ENCODE peak calls at places on chromosomes 2 and 18, in seven cellular contexts. B, U, R, G, Q, K and P are unnamed samples.

GRCh38 chr18:47260924-47261701 is 9.7 kb upstream of the SKOR2 start:
- DNase-seq in B (no peak), R (peak), G (no peak), U (no peak), K (no peak), Q (no peak), P (no peak)

GRCh38 chr2:182280128-182280527 is 146.7 kb downstream of the PDE1A start:
- DNase-seq in K (no peak), Q (no peak), R (no peak), U (no peak), G (no peak), B (no peak), P (no peak)

GRCh38 chr2:8456149-8457091 is 225.4 kb upstream of the ID2 start:
- DNase-seq in G (no peak), Q (no peak), U (peak), R (no peak), B (no peak), K (no peak), P (no peak)

GRCh38 chr2:10382313-10383061 is 65.6 kb downstream of the ODC1 start:
- DNase-seq in Q (no peak), K (no peak), B (peak), G (no peak), R (peak), U (no peak), P (peak)

GRCh38 chr2:239085201-239085992 is 237.5 kb downstream of the TWIST2 start:
- DNase-seq in Q (no peak), K (no peak), G (peak), R (no peak), B (no peak), U (no peak), P (no peak)

GRCh38 chr2:152336103-152336853 is 1.3 kb downstream of the FMNL2 start:
- DNase-seq in G (peak), B (no peak), R (peak), Q (peak), U (peak), K (peak), P (no peak)

GRCh38 chr2:46029332-46029811 is 267.8 kb upstream of the EPAS1 start:
- DNase-seq in B (no peak), R (no peak), K (no peak), U (no peak), G (no peak), Q (peak), P (no peak)

GRCh38 chr2:105403785-105404698 is 5.2 kb upstream of the FHL2 start:
- DNase-seq in B (no peak), K (no peak), G (no peak), U (peak), Q (no peak), R (peak), P (no peak)

GRCh38 chr18:8765692-8766463 is 60.5 kb downstream of the MTCL1 start:
- DNase-seq in K (no peak), U (no peak), G (no peak), Q (no peak), R (no peak), B (no peak), P (no peak)

GRCh38 chr2:17869128-17869527 is 9.3 kb upstream of the KCNS3 start:
- DNase-seq in B (no peak), Q (no peak), G (no peak), R (no peak), K (no peak), U (no peak), P (no peak)

GRCh38 chr2:143205106-143205764 is 76.0 kb downstream of the ARHGAP15 start:
- DNase-seq in Q (no peak), G (no peak), B (no peak), K (no peak), R (no peak), U (no peak), P (no peak)

GRCh38 chr2:156944871-156945270 is 312.6 kb upstream of the GALNT5 start:
- DNase-seq in U (no peak), Q (no peak), K (no peak), G (no peak), R (no peak), B (no peak), P (no peak)

GRCh38 chr2:9347411-9347853 is 75.9 kb downstream of the ITGB1BP1 start:
- DNase-seq in G (no peak), B (no peak), Q (peak), K (no peak), U (peak), R (no peak), P (no peak)

GRCh38 chr18:41532344-41533086 is 422.5 kb upstream of the PIK3C3 start:
- DNase-seq in R (no peak), K (no peak), B (no peak), U (no peak), Q (no peak), G (no peak), P (no peak)

GRCh38 chr18:21444465-21445023 is 156.0 kb downstream of the ESCO1 start:
- DNase-seq in B (peak), U (no peak), K (no peak), R (peak), Q (no peak), G (peak), P (no peak)

GRCh38 chr2:109201465-109202420 is 72.7 kb downstream of the SH3RF3 start:
- DNase-seq in R (no peak), B (no peak), U (peak), Q (no peak), G (no peak), K (no peak), P (no peak)

GRCh38 chr2:48624696-48625095 is 7.0 kb downstream of the GTF2A1L start:
- DNase-seq in B (no peak), Q (no peak), K (no peak), U (no peak), G (no peak), R (no peak), P (no peak)

GRCh38 chr2:238471-239268 is 25.2 kb downstream of the SH3YL1 start:
- DNase-seq in K (no peak), G (no peak), Q (no peak), U (no peak), R (no peak), B (no peak), P (no peak)

GRCh38 chr18:23918395-23919032 is 96.0 kb upstream of the TTC39C start:
- DNase-seq in Q (peak), R (peak), K (no peak), G (peak), B (peak), U (peak), P (peak)

DNA sequence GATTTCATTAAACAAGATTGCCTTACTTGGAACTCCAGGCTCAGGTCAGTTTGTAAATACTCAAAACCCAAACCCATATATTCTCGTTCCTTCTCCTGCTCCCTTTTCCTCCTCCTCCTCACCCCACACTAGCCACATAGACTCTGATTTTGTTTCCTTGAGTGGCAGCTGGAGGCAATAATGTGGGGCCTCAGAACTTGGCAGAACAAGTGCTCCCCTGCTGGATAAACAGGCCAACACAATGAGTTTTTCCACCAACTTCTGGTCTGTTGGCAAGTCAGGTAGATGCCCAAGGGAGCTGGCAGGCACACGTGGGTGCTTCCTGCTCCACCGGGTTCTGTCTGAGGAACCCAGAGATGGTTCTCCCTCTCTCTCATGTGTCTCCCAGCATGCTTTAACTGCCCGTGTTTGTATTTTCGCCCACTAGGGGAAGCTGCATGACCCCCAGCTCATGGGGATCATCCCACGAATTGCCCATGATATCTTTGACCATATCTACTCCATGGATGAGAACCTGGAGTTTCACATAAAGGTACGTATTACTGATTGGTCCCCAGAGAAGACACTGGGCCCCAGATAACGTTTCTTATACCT is 61.9 kb downstream of the KIF5C start:
- DNase-seq in G (no peak), U (no peak), B (no peak), Q (no peak), R (no peak), K (no peak), P (no peak)
- TF ChIP-seq CTCF in G (no peak), U (no peak), B (no peak), Q (no peak), R (peak), K (no peak), P (no peak)

DNA sequence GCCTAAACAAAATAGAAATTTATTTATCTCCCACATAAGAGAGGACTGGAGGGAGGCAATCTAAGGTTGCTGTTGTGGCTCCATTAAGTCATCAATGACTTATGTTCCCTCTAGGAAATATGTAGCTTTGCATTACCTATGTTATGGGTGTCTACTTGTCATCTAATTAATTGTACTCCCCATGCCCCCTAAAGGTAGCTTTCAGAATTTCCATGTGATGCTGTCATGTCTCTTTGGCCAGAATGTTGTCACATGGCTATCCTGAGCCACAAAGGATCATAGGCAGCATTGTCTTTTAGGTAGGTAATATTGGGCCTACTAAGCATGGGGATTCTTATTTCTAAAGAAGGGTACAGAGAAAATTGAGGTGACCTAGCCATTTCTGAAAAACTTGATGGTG is 935.6 kb upstream of the FANCL start:
- DNase-seq in R (no peak), K (no peak), G (no peak), U (no peak), B (no peak), Q (no peak), P (no peak)
- TF ChIP-seq CTCF in R (peak), K (no peak), G (no peak), U (no peak), B (no peak), Q (no peak), P (no peak)

GRCh38 chr2:237064203-237065061 is 21.3 kb upstream of the COPS8 start:
- DNase-seq in U (no peak), R (no peak), Q (no peak), G (no peak), B (no peak), K (no peak), P (no peak)

GRCh38 chr2:237073552-237073951 is 12.1 kb upstream of the COPS8 start:
- DNase-seq in R (no peak), K (no peak), B (no peak), G (no peak), U (no peak), Q (no peak), P (no peak)

GRCh38 chr2:237065062-237065360 is 20.7 kb upstream of the COPS8 start:
- DNase-seq in B (no peak), Q (no peak), G (no peak), U (no peak), R (no peak), K (no peak), P (no peak)

GRCh38 chr2:237072067-237072931 is 13.4 kb upstream of the COPS8 start:
- DNase-seq in B (peak), Q (peak), U (peak), K (peak), R (peak), G (peak), P (peak)

GRCh38 chr2:237067985-237068576 is 17.6 kb upstream of the COPS8 start:
- DNase-seq in G (no peak), Q (no peak), K (no peak), R (no peak), B (no peak), U (no peak), P (no peak)
- TF ChIP-seq CTCF in G (no peak), Q (no peak), K (no peak), R (no peak), B (no peak), U (no peak), P (no peak)

GRCh38 chr2:235105821-235106359 is 154.1 kb downstream of the SH3BP4 start:
- DNase-seq in Q (no peak), U (no peak), K (no peak), R (no peak), B (no peak), G (no peak), P (no peak)

GRCh38 chr2:235106874-235107639 is 155.2 kb downstream of the SH3BP4 start:
- DNase-seq in K (no peak), U (no peak), G (peak), R (peak), Q (peak), B (no peak), P (no peak)

GRCh38 chr2:235102987-235103386 is 151.2 kb downstream of the SH3BP4 start:
- DNase-seq in Q (no peak), K (no peak), U (peak), G (no peak), R (no peak), B (no peak), P (no peak)

GRCh38 chr2:235112365-235112764 is 160.5 kb downstream of the SH3BP4 start:
- DNase-seq in Q (no peak), B (no peak), G (no peak), K (no peak), R (peak), U (no peak), P (no peak)

GRCh38 chr2:235107640-235107951 is 155.8 kb downstream of the SH3BP4 start:
- DNase-seq in K (no peak), G (no peak), R (no peak), U (peak), B (no peak), Q (no peak), P (no peak)
- TF ChIP-seq CTCF in K (no peak), G (no peak), R (no peak), U (no peak), B (no peak), Q (no peak), P (no peak)